ENCODE peak calls at places on chromosomes 7 and 10, in four cellular contexts. One of them, this sample, is unnamed.

GRCh38 chr10:86663046-86663345 is 5.3 kb upstream of the LDB3 start:
- DNase-seq in H1: no peak
- DNase-seq in GM12878: no peak
- DNase-seq in K562: no peak
- DNase-seq in this sample: no peak

GRCh38 chr10:133261726-133262325 is 14.8 kb downstream of the ADAM8 start:
- DNase-seq in H1: peak; percentile 78
- DNase-seq in GM12878: no peak
- DNase-seq in K562: peak; percentile 89
- DNase-seq in this sample: peak; percentile 38

GRCh38 chr7:74290999-74291441 is 1.8 kb downstream of the CLIP2 start:
- DNase-seq in K562: no peak
- DNase-seq in GM12878: no peak
- DNase-seq in H1: no peak
- DNase-seq in this sample: no peak

GRCh38 chr7:361680-362415 is 71.9 kb downstream of the FOXL3 start:
- DNase-seq in GM12878: no peak
- DNase-seq in H1: no peak
- DNase-seq in K562: no peak
- DNase-seq in this sample: no peak

GRCh38 chr10:789831-790701 is 100.6 kb upstream of the DIP2C start:
- DNase-seq in H1: peak; percentile 51
- DNase-seq in GM12878: no peak
- DNase-seq in K562: peak; percentile 8
- DNase-seq in this sample: no peak

GRCh38 chr10:1116051-1116450 is 59.9 kb downstream of the WDR37 start:
- DNase-seq in H1: no peak
- DNase-seq in K562: no peak
- DNase-seq in GM12878: no peak
- DNase-seq in this sample: no peak

GRCh38 chr7:157690833-157691382 is 354.1 kb downstream of the DNAJB6 start:
- DNase-seq in GM12878: no peak
- DNase-seq in K562: no peak
- DNase-seq in H1: peak; percentile 63
- DNase-seq in this sample: no peak

GRCh38 chr10:19874791-19875190 is 58.6 kb downstream of the PLXDC2 start:
- DNase-seq in GM12878: no peak
- DNase-seq in K562: no peak
- DNase-seq in H1: no peak
- DNase-seq in this sample: no peak

GRCh38 chr7:27183682-27184341 is 1.2 kb downstream of the HOXA11 start:
- DNase-seq in K562: no peak
- DNase-seq in GM12878: no peak
- DNase-seq in H1: peak; percentile 49
- DNase-seq in this sample: no peak

GRCh38 chr7:106813705-106814305 is 51.3 kb upstream of the PIK3CG start:
- DNase-seq in GM12878: no peak
- DNase-seq in H1: no peak
- DNase-seq in K562: no peak
- DNase-seq in this sample: peak; percentile 50

GRCh38 chr10:130864951-130865350 is 446.6 kb downstream of the TCERG1L start:
- DNase-seq in H1: no peak
- DNase-seq in K562: no peak
- DNase-seq in GM12878: no peak
- DNase-seq in this sample: no peak

GRCh38 chr10:18666810-18667209 is 7.6 kb downstream of the ARL5B start:
- DNase-seq in K562: no peak
- DNase-seq in H1: no peak
- DNase-seq in GM12878: no peak
- DNase-seq in this sample: peak; percentile 86

GRCh38 chr7:80890391-80890790 is 28.5 kb downstream of the SEMA3C start:
- DNase-seq in H1: no peak
- DNase-seq in GM12878: no peak
- DNase-seq in K562: no peak
- DNase-seq in this sample: peak; percentile 34

GRCh38 chr7:50644586-50644985 is 79.4 kb upstream of the DDC start:
- DNase-seq in H1: peak; percentile 35
- DNase-seq in GM12878: no peak
- DNase-seq in K562: no peak
- DNase-seq in this sample: no peak

GRCh38 chr10:79159141-79159619 is 90.4 kb downstream of the ZMIZ1 start:
- DNase-seq in K562: no peak
- DNase-seq in GM12878: no peak
- DNase-seq in H1: no peak
- DNase-seq in this sample: peak; percentile 83

GRCh38 chr7:125878235-125878928 is 948.8 kb upstream of the POT1 start:
- DNase-seq in H1: no peak
- DNase-seq in K562: no peak
- DNase-seq in GM12878: no peak
- DNase-seq in this sample: no peak

GRCh38 chr10:34651381-34651780 is 163.7 kb downstream of the PARD3 start:
- DNase-seq in GM12878: no peak
- DNase-seq in H1: peak; percentile 20
- DNase-seq in K562: no peak
- DNase-seq in this sample: no peak

GRCh38 chr10:32938554-32939061 is 19.4 kb downstream of the ITGB1 start:
- DNase-seq in H1: no peak
- DNase-seq in GM12878: no peak
- DNase-seq in K562: no peak
- DNase-seq in this sample: no peak

GRCh38 chr10:23918090-23918704 is 290.7 kb upstream of the KIAA1217 start:
- DNase-seq in K562: no peak
- DNase-seq in GM12878: no peak
- DNase-seq in H1: no peak
- DNase-seq in this sample: no peak

GRCh38 chr7:94696981-94697670 is 41.2 kb upstream of the SGCE start:
- DNase-seq in K562: no peak
- DNase-seq in H1: no peak
- DNase-seq in GM12878: no peak
- DNase-seq in this sample: peak; percentile 97

GRCh38 chr10:8033812-8034665 is 20.4 kb upstream of the GATA3 start:
- DNase-seq in GM12878: no peak
- DNase-seq in H1: peak; percentile 71
- DNase-seq in K562: no peak
- DNase-seq in this sample: no peak

GRCh38 chr10:42684517-42684916 is 46.1 kb upstream of the ZNF33B start:
- DNase-seq in K562: no peak
- DNase-seq in GM12878: no peak
- DNase-seq in H1: no peak
- DNase-seq in this sample: no peak

DNA sequence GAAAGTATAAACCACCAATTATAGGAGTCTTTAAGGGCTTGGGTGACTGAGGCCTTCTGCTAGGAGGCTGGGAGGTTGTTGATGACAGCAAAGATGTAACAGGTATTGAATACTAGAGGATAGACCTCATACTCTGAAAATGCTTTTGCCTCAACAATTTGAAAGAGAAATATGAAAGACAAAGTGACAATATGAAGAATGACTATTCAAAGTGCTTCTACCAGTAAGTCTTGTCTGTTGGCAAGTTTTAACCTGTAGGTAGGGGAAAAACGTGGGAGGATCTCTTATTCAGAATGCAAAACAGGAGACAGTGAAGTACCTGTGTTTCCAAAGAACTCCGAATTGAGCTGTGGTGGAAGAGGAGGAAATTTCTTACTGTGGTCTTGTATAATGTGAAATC is 38.2 kb downstream of the GBF1 start:
- DNase-seq in GM12878: no peak
- DNase-seq in H1: no peak
- DNase-seq in K562: no peak
- DNase-seq in this sample: no peak
- TF ChIP-seq CHD1 in GM12878: no peak
- TF ChIP-seq CHD1 in H1: no peak
- TF ChIP-seq CHD1 in K562: no peak
- TF ChIP-seq CHD1 in this sample: no peak

GRCh38 chr7:128155100-128155763 is 85.8 kb upstream of the LEP start:
- DNase-seq in K562: peak; percentile 42
- DNase-seq in H1: no peak
- DNase-seq in GM12878: no peak
- DNase-seq in this sample: no peak
- TF ChIP-seq CHD1 in K562: no peak
- TF ChIP-seq CHD1 in H1: no peak
- TF ChIP-seq CHD1 in GM12878: no peak
- TF ChIP-seq CHD1 in this sample: no peak

GRCh38 chr10:52672880-52673279 is 99.7 kb downstream of the MBL2 start:
- DNase-seq in K562: no peak
- DNase-seq in H1: no peak
- DNase-seq in GM12878: no peak
- DNase-seq in this sample: no peak
- TF ChIP-seq CHD1 in K562: no peak
- TF ChIP-seq CHD1 in H1: no peak
- TF ChIP-seq CHD1 in GM12878: no peak
- TF ChIP-seq CHD1 in this sample: no peak

GRCh38 chr7:121116399-121116798 is 127.9 kb downstream of the CPED1 start:
- DNase-seq in K562: no peak
- DNase-seq in H1: no peak
- DNase-seq in GM12878: no peak
- DNase-seq in this sample: no peak
- TF ChIP-seq CHD1 in K562: no peak
- TF ChIP-seq CHD1 in H1: no peak
- TF ChIP-seq CHD1 in GM12878: no peak
- TF ChIP-seq CHD1 in this sample: no peak

GRCh38 chr10:77268721-77269120 is 368.9 kb downstream of the KCNMA1 start:
- DNase-seq in GM12878: no peak
- DNase-seq in H1: no peak
- DNase-seq in K562: no peak
- DNase-seq in this sample: no peak

GRCh38 chr10:77269163-77269562 is 368.4 kb downstream of the KCNMA1 start:
- DNase-seq in GM12878: no peak
- DNase-seq in K562: no peak
- DNase-seq in H1: no peak
- DNase-seq in this sample: no peak

GRCh38 chr10:77279207-77279606 is 358.4 kb downstream of the KCNMA1 start:
- DNase-seq in K562: no peak
- DNase-seq in GM12878: peak; percentile 62
- DNase-seq in H1: no peak
- DNase-seq in this sample: peak; percentile 55

GRCh38 chr10:77274046-77274795 is 363.4 kb downstream of the KCNMA1 start:
- DNase-seq in GM12878: no peak
- DNase-seq in K562: no peak
- DNase-seq in H1: no peak
- DNase-seq in this sample: peak; percentile 84
- TF ChIP-seq CHD1 in GM12878: no peak
- TF ChIP-seq CHD1 in K562: no peak
- TF ChIP-seq CHD1 in H1: no peak
- TF ChIP-seq CHD1 in this sample: no peak

DNA sequence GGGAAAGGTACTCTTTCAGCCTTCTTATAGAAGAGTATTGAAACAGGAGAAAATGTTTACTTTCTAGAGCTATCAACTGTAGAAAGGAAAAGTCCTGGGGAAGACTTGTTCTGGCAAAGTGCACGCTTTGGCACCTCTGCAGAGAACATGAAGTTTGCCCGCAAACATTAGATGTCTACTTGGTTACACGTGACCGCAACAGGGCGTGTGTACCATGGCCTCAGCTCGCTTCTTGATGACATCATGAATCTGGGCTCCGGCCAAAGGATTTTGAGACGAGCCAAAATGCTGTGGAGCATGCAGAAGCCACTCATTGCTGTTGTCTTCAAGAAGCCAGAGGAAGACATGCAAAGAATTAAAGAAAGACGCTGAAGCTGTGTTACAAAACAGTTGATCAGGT is 8.6 kb upstream of the TAS2R60 start:
- DNase-seq in GM12878: no peak
- DNase-seq in H1: no peak
- DNase-seq in K562: no peak
- DNase-seq in this sample: peak; percentile 41
- TF ChIP-seq CHD1 in GM12878: no peak
- TF ChIP-seq CHD1 in H1: no peak
- TF ChIP-seq CHD1 in K562: no peak
- TF ChIP-seq CHD1 in this sample: no peak

GRCh38 chr7:114140561-114140960 is 221.8 kb upstream of the PPP1R3A start:
- DNase-seq in K562: no peak
- DNase-seq in H1: no peak
- DNase-seq in GM12878: no peak
- DNase-seq in this sample: no peak

GRCh38 chr7:114138587-114138986 is 219.8 kb upstream of the PPP1R3A start:
- DNase-seq in GM12878: no peak
- DNase-seq in H1: no peak
- DNase-seq in K562: no peak
- DNase-seq in this sample: no peak

GRCh38 chr7:114141415-114141814 is 222.6 kb upstream of the PPP1R3A start:
- DNase-seq in K562: no peak
- DNase-seq in H1: no peak
- DNase-seq in GM12878: no peak
- DNase-seq in this sample: no peak
- TF ChIP-seq CHD1 in K562: no peak
- TF ChIP-seq CHD1 in H1: no peak
- TF ChIP-seq CHD1 in GM12878: no peak
- TF ChIP-seq CHD1 in this sample: no peak

DNA sequence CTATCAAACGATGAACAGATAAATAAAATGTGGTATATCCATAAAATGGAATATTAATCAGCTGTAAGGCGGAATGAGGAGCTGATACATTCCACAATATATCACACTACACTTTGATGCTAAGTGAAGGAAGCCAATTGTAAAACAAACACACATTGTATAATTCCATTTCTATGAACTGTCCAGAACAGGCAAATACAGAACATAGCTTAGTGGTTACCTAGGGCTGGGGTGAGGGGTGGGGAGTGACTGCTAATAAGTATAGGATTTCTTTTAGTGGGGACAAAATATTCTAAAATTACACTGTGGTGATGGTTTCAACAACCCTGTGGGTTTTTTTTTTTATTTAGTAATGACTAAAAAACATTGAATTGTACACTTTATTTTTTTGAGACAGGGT is 82.1 kb upstream of the SLC26A5 start:
- DNase-seq in H1: no peak
- DNase-seq in GM12878: no peak
- DNase-seq in K562: no peak
- DNase-seq in this sample: peak; percentile 51
- TF ChIP-seq CHD1 in H1: no peak
- TF ChIP-seq CHD1 in GM12878: no peak
- TF ChIP-seq CHD1 in K562: no peak
- TF ChIP-seq CHD1 in this sample: no peak

DNA sequence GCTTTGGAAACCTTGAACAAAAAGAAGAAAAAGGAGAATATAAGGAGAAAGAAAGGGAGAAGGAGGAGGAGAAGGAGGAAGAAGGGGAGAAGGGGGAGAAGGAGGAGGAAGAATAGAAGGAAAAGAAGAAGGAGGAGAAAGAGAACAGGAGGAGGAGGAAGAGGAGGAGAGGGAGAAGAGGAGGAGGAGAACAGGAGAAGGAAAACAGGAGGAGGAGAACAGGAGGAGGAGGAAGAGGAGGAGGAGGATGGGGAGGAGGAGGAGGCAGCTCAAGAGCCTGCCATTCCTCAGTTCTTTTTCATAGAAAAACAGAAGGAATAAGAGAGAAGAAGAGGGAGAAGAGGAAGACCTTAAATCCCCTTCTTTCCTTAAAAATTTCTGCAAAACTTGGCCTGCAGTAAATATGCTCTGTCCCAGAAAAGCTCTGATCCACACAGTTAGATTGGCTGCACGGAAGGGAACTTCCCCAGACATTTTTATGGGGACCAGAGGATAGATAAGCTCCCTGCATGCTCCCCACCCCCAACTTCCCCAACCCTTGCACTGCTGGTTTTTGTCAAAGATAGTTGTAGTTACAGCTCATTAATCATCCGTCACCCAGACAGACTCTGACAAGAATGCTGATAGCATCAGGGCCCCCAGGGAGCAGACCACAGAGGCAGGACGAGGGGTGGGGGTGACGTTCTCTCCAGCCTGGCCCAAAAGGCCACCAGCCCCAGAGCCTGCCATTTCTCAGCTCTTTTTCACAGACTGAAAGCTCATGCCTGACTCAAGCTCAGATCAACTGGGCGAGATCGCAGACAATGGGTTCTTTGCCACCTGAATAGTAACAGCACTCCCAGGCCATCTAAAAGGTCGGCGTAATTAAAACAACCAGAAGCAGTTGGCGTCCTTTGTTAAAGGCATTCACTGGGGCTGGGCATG is 34.5 kb upstream of the LYZL1 start:
- DNase-seq in H1: no peak
- DNase-seq in GM12878: no peak
- DNase-seq in K562: peak; percentile 58
- DNase-seq in this sample: no peak
- TF ChIP-seq CHD1 in H1: no peak
- TF ChIP-seq CHD1 in GM12878: no peak
- TF ChIP-seq CHD1 in K562: no peak
- TF ChIP-seq CHD1 in this sample: no peak

This sample was measured in IMR-90.